ENCODE peak calls at places on chromosomes 2 and 18, in eight cellular contexts. One of them, this sample, is unnamed.

GRCh38 chr2:128519517-128520215 is 201.0 kb upstream of the HS6ST1 start:
- DNase-seq in fibroblast of villous mesenchyme: no peak
- DNase-seq in cardiac muscle cell: no peak
- DNase-seq in posterior vena cava: no peak
- DNase-seq in NAMALWA: no peak
- DNase-seq in stimulated activated CD4-positive, alpha-beta T cell treated with anti-CD3 and anti-CD28 coated beads, Interleukin-1b, Interleukin-23, amount 100 ng/mL, for 4 hours: no peak
- DNase-seq in spleen: peak; percentile 62
- DNase-seq in activated CD8-positive, alpha-beta memory T cell treated with anti-CD3 and anti-CD28 coated beads for 24 hours: no peak
- DNase-seq in this sample: no peak

GRCh38 chr18:59063912-59064311 is 75.8 kb upstream of the SEC11C start:
- DNase-seq in fibroblast of villous mesenchyme: peak; percentile 63
- DNase-seq in cardiac muscle cell: no peak
- DNase-seq in posterior vena cava: no peak
- DNase-seq in NAMALWA: no peak
- DNase-seq in stimulated activated CD4-positive, alpha-beta T cell treated with anti-CD3 and anti-CD28 coated beads, Interleukin-1b, Interleukin-23, amount 100 ng/mL, for 4 hours: no peak
- DNase-seq in spleen: no peak
- DNase-seq in activated CD8-positive, alpha-beta memory T cell treated with anti-CD3 and anti-CD28 coated beads for 24 hours: no peak
- DNase-seq in this sample: no peak

GRCh38 chr2:25001329-25001637 is 29.5 kb upstream of the DNAJC27 start:
- DNase-seq in fibroblast of villous mesenchyme: no peak
- DNase-seq in cardiac muscle cell: no peak
- DNase-seq in posterior vena cava: no peak
- DNase-seq in NAMALWA: no peak
- DNase-seq in stimulated activated CD4-positive, alpha-beta T cell treated with anti-CD3 and anti-CD28 coated beads, Interleukin-1b, Interleukin-23, amount 100 ng/mL, for 4 hours: no peak
- DNase-seq in spleen: no peak
- DNase-seq in activated CD8-positive, alpha-beta memory T cell treated with anti-CD3 and anti-CD28 coated beads for 24 hours: no peak
- DNase-seq in this sample: no peak

GRCh38 chr2:212958757-212959295 is 192.6 kb downstream of the IKZF2 start:
- DNase-seq in fibroblast of villous mesenchyme: peak; percentile 52
- DNase-seq in cardiac muscle cell: no peak
- DNase-seq in posterior vena cava: no peak
- DNase-seq in NAMALWA: no peak
- DNase-seq in stimulated activated CD4-positive, alpha-beta T cell treated with anti-CD3 and anti-CD28 coated beads, Interleukin-1b, Interleukin-23, amount 100 ng/mL, for 4 hours: no peak
- DNase-seq in spleen: no peak
- DNase-seq in activated CD8-positive, alpha-beta memory T cell treated with anti-CD3 and anti-CD28 coated beads for 24 hours: no peak
- DNase-seq in this sample: peak; percentile 97

GRCh38 chr2:223894009-223894408 is 51.1 kb downstream of the WDFY1 start:
- DNase-seq in fibroblast of villous mesenchyme: no peak
- DNase-seq in cardiac muscle cell: no peak
- DNase-seq in posterior vena cava: peak; percentile 69
- DNase-seq in NAMALWA: peak; percentile 49
- DNase-seq in stimulated activated CD4-positive, alpha-beta T cell treated with anti-CD3 and anti-CD28 coated beads, Interleukin-1b, Interleukin-23, amount 100 ng/mL, for 4 hours: no peak
- DNase-seq in spleen: no peak
- DNase-seq in activated CD8-positive, alpha-beta memory T cell treated with anti-CD3 and anti-CD28 coated beads for 24 hours: no peak
- DNase-seq in this sample: no peak

GRCh38 chr2:226474131-226474530 is 325.5 kb downstream of the IRS1 start:
- DNase-seq in fibroblast of villous mesenchyme: no peak
- DNase-seq in cardiac muscle cell: no peak
- DNase-seq in posterior vena cava: no peak
- DNase-seq in NAMALWA: no peak
- DNase-seq in stimulated activated CD4-positive, alpha-beta T cell treated with anti-CD3 and anti-CD28 coated beads, Interleukin-1b, Interleukin-23, amount 100 ng/mL, for 4 hours: no peak
- DNase-seq in spleen: no peak
- DNase-seq in activated CD8-positive, alpha-beta memory T cell treated with anti-CD3 and anti-CD28 coated beads for 24 hours: no peak
- DNase-seq in this sample: no peak

GRCh38 chr2:37000988-37001556 is 34.7 kb upstream of the STRN start:
- DNase-seq in fibroblast of villous mesenchyme: peak; percentile 1
- DNase-seq in cardiac muscle cell: no peak
- DNase-seq in posterior vena cava: no peak
- DNase-seq in NAMALWA: no peak
- DNase-seq in stimulated activated CD4-positive, alpha-beta T cell treated with anti-CD3 and anti-CD28 coated beads, Interleukin-1b, Interleukin-23, amount 100 ng/mL, for 4 hours: no peak
- DNase-seq in spleen: no peak
- DNase-seq in activated CD8-positive, alpha-beta memory T cell treated with anti-CD3 and anti-CD28 coated beads for 24 hours: no peak
- DNase-seq in this sample: no peak

GRCh38 chr18:46215902-46216723 is 111.9 kb downstream of the HAUS1 start:
- DNase-seq in fibroblast of villous mesenchyme: no peak
- DNase-seq in cardiac muscle cell: no peak
- DNase-seq in posterior vena cava: no peak
- DNase-seq in NAMALWA: no peak
- DNase-seq in stimulated activated CD4-positive, alpha-beta T cell treated with anti-CD3 and anti-CD28 coated beads, Interleukin-1b, Interleukin-23, amount 100 ng/mL, for 4 hours: no peak
- DNase-seq in spleen: no peak
- DNase-seq in activated CD8-positive, alpha-beta memory T cell treated with anti-CD3 and anti-CD28 coated beads for 24 hours: no peak
- DNase-seq in this sample: no peak

GRCh38 chr2:117738991-117739839 is 75.3 kb upstream of the DDX18 start:
- DNase-seq in fibroblast of villous mesenchyme: no peak
- DNase-seq in cardiac muscle cell: no peak
- DNase-seq in posterior vena cava: no peak
- DNase-seq in NAMALWA: peak; percentile 54
- DNase-seq in stimulated activated CD4-positive, alpha-beta T cell treated with anti-CD3 and anti-CD28 coated beads, Interleukin-1b, Interleukin-23, amount 100 ng/mL, for 4 hours: no peak
- DNase-seq in spleen: no peak
- DNase-seq in activated CD8-positive, alpha-beta memory T cell treated with anti-CD3 and anti-CD28 coated beads for 24 hours: no peak
- DNase-seq in this sample: no peak

GRCh38 chr2:112879491-112880041 is 31.4 kb upstream of the IL37 start:
- DNase-seq in fibroblast of villous mesenchyme: no peak
- DNase-seq in cardiac muscle cell: no peak
- DNase-seq in posterior vena cava: no peak
- DNase-seq in NAMALWA: no peak
- DNase-seq in stimulated activated CD4-positive, alpha-beta T cell treated with anti-CD3 and anti-CD28 coated beads, Interleukin-1b, Interleukin-23, amount 100 ng/mL, for 4 hours: no peak
- DNase-seq in spleen: no peak
- DNase-seq in activated CD8-positive, alpha-beta memory T cell treated with anti-CD3 and anti-CD28 coated beads for 24 hours: no peak
- DNase-seq in this sample: no peak

GRCh38 chr2:64978514-64979268 is 10.5 kb upstream of the SLC1A4 start:
- DNase-seq in fibroblast of villous mesenchyme: no peak
- DNase-seq in cardiac muscle cell: no peak
- DNase-seq in posterior vena cava: no peak
- DNase-seq in NAMALWA: peak; percentile 45
- DNase-seq in stimulated activated CD4-positive, alpha-beta T cell treated with anti-CD3 and anti-CD28 coated beads, Interleukin-1b, Interleukin-23, amount 100 ng/mL, for 4 hours: no peak
- DNase-seq in spleen: no peak
- DNase-seq in activated CD8-positive, alpha-beta memory T cell treated with anti-CD3 and anti-CD28 coated beads for 24 hours: no peak
- DNase-seq in this sample: no peak

GRCh38 chr2:61543062-61543461 is 4.9 kb upstream of the XPO1 start:
- DNase-seq in fibroblast of villous mesenchyme: no peak
- DNase-seq in cardiac muscle cell: no peak
- DNase-seq in posterior vena cava: no peak
- DNase-seq in NAMALWA: peak; percentile 51
- DNase-seq in stimulated activated CD4-positive, alpha-beta T cell treated with anti-CD3 and anti-CD28 coated beads, Interleukin-1b, Interleukin-23, amount 100 ng/mL, for 4 hours: no peak
- DNase-seq in spleen: no peak
- DNase-seq in activated CD8-positive, alpha-beta memory T cell treated with anti-CD3 and anti-CD28 coated beads for 24 hours: no peak
- DNase-seq in this sample: no peak

GRCh38 chr2:112031473-112031872 is 23.6 kb upstream of the TMEM87B start:
- DNase-seq in fibroblast of villous mesenchyme: peak; percentile 38
- DNase-seq in cardiac muscle cell: no peak
- DNase-seq in posterior vena cava: no peak
- DNase-seq in NAMALWA: no peak
- DNase-seq in stimulated activated CD4-positive, alpha-beta T cell treated with anti-CD3 and anti-CD28 coated beads, Interleukin-1b, Interleukin-23, amount 100 ng/mL, for 4 hours: no peak
- DNase-seq in spleen: no peak
- DNase-seq in activated CD8-positive, alpha-beta memory T cell treated with anti-CD3 and anti-CD28 coated beads for 24 hours: no peak
- DNase-seq in this sample: no peak

GRCh38 chr2:64426191-64426952 is 27.6 kb upstream of the LGALSL start:
- DNase-seq in fibroblast of villous mesenchyme: no peak
- DNase-seq in cardiac muscle cell: no peak
- DNase-seq in posterior vena cava: no peak
- DNase-seq in NAMALWA: no peak
- DNase-seq in stimulated activated CD4-positive, alpha-beta T cell treated with anti-CD3 and anti-CD28 coated beads, Interleukin-1b, Interleukin-23, amount 100 ng/mL, for 4 hours: no peak
- DNase-seq in spleen: no peak
- DNase-seq in activated CD8-positive, alpha-beta memory T cell treated with anti-CD3 and anti-CD28 coated beads for 24 hours: no peak
- DNase-seq in this sample: no peak

GRCh38 chr2:147844691-147845607 is at the start of gene ACVR2A:
- DNase-seq in fibroblast of villous mesenchyme: peak; percentile 29
- DNase-seq in cardiac muscle cell: peak; percentile 58
- DNase-seq in posterior vena cava: no peak
- DNase-seq in NAMALWA: peak; percentile 76
- DNase-seq in stimulated activated CD4-positive, alpha-beta T cell treated with anti-CD3 and anti-CD28 coated beads, Interleukin-1b, Interleukin-23, amount 100 ng/mL, for 4 hours: peak; percentile 6
- DNase-seq in spleen: peak; percentile 82
- DNase-seq in activated CD8-positive, alpha-beta memory T cell treated with anti-CD3 and anti-CD28 coated beads for 24 hours: peak; percentile 75
- DNase-seq in this sample: no peak

This sample was measured in GF-D8.